ENCODE peak calls at places on chromosomes 13 and 19, in seven cellular contexts. W, Z, L, P, T, U and M are unnamed samples.
A peak's percentile ranks its signal among the peaks of the same experiment; 100 is the strongest.

GRCh38 chr13:57666554-57666953 is 35.0 kb downstream of the PCDH17 start:
- DNase-seq in L (peak; percentile 12), W (no peak), T (no peak), P (no peak), Z (no peak), U (no peak), M (no peak)

GRCh38 chr13:31860002-31860401 is 120.7 kb downstream of the RXFP2 start:
- DNase-seq in L (no peak), P (no peak), U (no peak), T (no peak), W (no peak), Z (no peak), M (no peak)

GRCh38 chr19:55253842-55254624 is 4.8 kb downstream of the PPP6R1 start:
- DNase-seq in L (no peak), Z (no peak), P (no peak), W (no peak), U (no peak), T (no peak), M (peak; percentile 84)

GRCh38 chr13:60020288-60020687 is 143.4 kb downstream of the DIAPH3 start:
- DNase-seq in U (no peak), T (no peak), W (no peak), P (no peak), L (no peak), Z (no peak), M (no peak)

GRCh38 chr19:31110331-31110730 is 238.9 kb downstream of the TSHZ3 start:
- DNase-seq in Z (no peak), L (peak; percentile 61), U (no peak), W (peak; percentile 13), P (no peak), T (no peak), M (no peak)

GRCh38 chr19:57583521-57584416 is at the start of gene ZIK1:
- DNase-seq in Z (no peak), W (peak; percentile 76), P (peak; percentile 69), L (peak; percentile 99), T (peak; percentile 93), U (peak; percentile 49), M (peak; percentile 95)

GRCh38 chr13:50323440-50324070 is 308.3 kb downstream of the KCNRG start:
- DNase-seq in W (no peak), U (no peak), L (no peak), Z (no peak), P (no peak), T (no peak), M (no peak)

GRCh38 chr13:92317066-92317465 is 909.5 kb upstream of the GPC6 start:
- DNase-seq in T (no peak), Z (no peak), L (no peak), W (no peak), P (no peak), U (no peak), M (no peak)

GRCh38 chr19:33386361-33386858 is 12.9 kb downstream of the CEBPG start:
- DNase-seq in Z (no peak), U (no peak), P (no peak), W (no peak), L (no peak), T (peak; percentile 29), M (no peak)

GRCh38 chr19:5316138-5316537 is 24.5 kb downstream of the PTPRS start:
- DNase-seq in W (no peak), T (no peak), U (no peak), Z (no peak), L (no peak), P (no peak), M (no peak)

GRCh38 chr19:5312058-5312457 is 28.6 kb downstream of the PTPRS start:
- DNase-seq in P (no peak), W (no peak), L (no peak), T (no peak), Z (no peak), U (no peak), M (no peak)

GRCh38 chr19:5313307-5313706 is 27.3 kb downstream of the PTPRS start:
- DNase-seq in P (no peak), L (no peak), T (no peak), U (no peak), Z (no peak), W (no peak), M (no peak)

GRCh38 chr19:5314907-5315298 is 25.7 kb downstream of the PTPRS start:
- DNase-seq in P (no peak), Z (no peak), W (no peak), L (no peak), U (no peak), T (no peak), M (no peak)

DNA sequence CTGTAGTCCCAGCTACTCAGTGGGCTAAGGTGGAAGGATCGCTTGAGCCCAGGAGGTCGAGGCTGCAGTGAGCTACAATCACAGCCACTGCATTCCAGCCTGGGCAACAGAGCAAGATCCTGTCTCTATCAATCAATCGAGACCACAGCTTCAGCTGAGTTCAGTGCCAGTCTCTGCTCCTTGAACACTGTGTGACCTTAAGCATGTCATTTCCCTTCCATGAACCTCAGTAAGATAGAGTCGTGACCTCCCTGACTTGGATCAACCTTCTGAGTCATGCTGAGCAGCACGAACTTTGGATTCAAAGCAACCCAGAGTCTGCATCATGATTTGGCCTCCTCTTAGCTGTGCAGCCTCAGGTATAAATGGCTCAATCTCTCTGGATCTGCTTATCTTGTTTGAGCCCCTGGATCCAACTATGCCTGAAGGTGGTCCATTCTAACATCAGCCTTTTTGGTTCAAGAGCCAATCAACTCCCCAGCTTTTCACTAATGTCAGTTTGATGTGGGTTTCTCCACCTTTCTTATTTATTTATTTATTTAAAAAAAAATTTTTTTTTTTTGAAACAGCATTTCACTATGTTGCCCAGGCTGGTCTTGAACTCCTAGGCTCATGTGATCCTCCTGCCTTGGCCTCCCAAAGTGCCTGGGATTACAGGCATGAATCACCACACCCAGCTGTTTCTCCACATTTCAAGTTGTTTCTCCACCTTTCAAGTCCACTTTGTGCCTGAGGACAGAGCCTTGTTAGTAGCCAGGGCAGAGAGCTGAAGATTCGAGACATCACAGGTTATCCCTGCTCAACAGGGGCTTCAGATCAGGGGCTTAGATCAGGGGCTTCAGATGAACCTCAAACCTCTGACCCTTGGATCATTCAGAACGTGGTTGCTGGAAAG is 26.4 kb downstream of the PTPRS start:
- DNase-seq in U (no peak), Z (peak; percentile 63), T (peak; percentile 27), L (no peak), P (no peak), W (no peak), M (no peak)
- TF ChIP-seq CTCF in U (no peak), Z (no peak), T (no peak), L (no peak), P (no peak), W (no peak), M (no peak)

GRCh38 chr19:19120308-19121156 is 17.7 kb downstream of the TMEM161A start:
- DNase-seq in Z (no peak), L (peak; percentile 97), P (no peak), W (peak; percentile 82), U (no peak), T (peak; percentile 78), M (no peak)

GRCh38 chr19:19119325-19120237 is 18.7 kb downstream of the TMEM161A start:
- DNase-seq in U (no peak), W (no peak), L (no peak), Z (no peak), T (no peak), P (no peak), M (no peak)

GRCh38 chr19:19113040-19113541 is 25.2 kb downstream of the TMEM161A start:
- DNase-seq in T (no peak), W (no peak), U (no peak), P (no peak), L (peak; percentile 64), Z (no peak), M (no peak)

GRCh38 chr19:19111967-19112580 is 26.2 kb downstream of the TMEM161A start:
- DNase-seq in Z (no peak), T (no peak), P (no peak), L (no peak), W (no peak), U (no peak), M (no peak)

DNA sequence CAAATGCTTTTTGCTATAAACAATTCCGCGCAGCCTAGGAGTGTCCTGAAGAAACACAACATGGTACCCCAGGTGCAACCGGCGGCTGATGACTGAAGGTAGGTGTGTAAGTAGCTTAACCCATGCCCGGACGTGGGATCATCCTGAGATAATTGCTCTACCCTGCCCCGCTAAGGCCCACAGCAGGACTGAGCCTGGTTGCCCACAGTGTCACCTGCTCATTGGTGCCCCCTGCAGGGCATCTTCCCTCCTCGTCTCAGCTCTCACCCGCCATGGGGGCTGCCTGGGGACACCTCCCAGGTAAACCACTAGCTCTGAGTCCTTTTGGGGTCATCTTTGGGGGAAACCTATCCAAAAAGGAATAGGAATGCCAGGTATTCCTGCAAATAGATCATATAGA is 22.3 kb downstream of the TMEM161A start:
- DNase-seq in P (no peak), W (peak; percentile 74), L (peak; percentile 72), Z (no peak), U (peak; percentile 14), T (peak; percentile 71), M (peak; percentile 79)
- TF ChIP-seq CTCF in P (peak; percentile 12), W (peak; percentile 58), L (peak; percentile 63), Z (peak; percentile 27), U (peak; percentile 70), T (peak; percentile 29), M (peak; percentile 58)

GRCh38 chr19:2338751-2339643 is 10.5 kb downstream of the SPPL2B start:
- DNase-seq in Z (no peak), P (no peak), T (no peak), U (no peak), W (no peak), L (no peak), M (no peak)

GRCh38 chr19:2338055-2338615 is 9.7 kb downstream of the SPPL2B start:
- DNase-seq in P (no peak), W (no peak), Z (no peak), U (no peak), L (no peak), T (no peak), M (no peak)

GRCh38 chr19:2335848-2336247 is 7.4 kb downstream of the SPPL2B start:
- DNase-seq in W (no peak), T (no peak), U (no peak), Z (no peak), P (no peak), L (no peak), M (no peak)

GRCh38 chr19:2336528-2337328 is 8.2 kb downstream of the SPPL2B start:
- DNase-seq in T (no peak), P (no peak), W (no peak), Z (no peak), L (no peak), U (no peak), M (no peak)

GRCh38 chr19:2337329-2337707 is 8.8 kb downstream of the SPPL2B start:
- DNase-seq in L (peak; percentile 83), U (no peak), W (no peak), P (no peak), Z (no peak), T (peak; percentile 39), M (no peak)
- TF ChIP-seq CTCF in L (peak; percentile 40), U (no peak), W (peak; percentile 52), P (peak; percentile 30), Z (no peak), T (no peak), M (no peak)

DNA sequence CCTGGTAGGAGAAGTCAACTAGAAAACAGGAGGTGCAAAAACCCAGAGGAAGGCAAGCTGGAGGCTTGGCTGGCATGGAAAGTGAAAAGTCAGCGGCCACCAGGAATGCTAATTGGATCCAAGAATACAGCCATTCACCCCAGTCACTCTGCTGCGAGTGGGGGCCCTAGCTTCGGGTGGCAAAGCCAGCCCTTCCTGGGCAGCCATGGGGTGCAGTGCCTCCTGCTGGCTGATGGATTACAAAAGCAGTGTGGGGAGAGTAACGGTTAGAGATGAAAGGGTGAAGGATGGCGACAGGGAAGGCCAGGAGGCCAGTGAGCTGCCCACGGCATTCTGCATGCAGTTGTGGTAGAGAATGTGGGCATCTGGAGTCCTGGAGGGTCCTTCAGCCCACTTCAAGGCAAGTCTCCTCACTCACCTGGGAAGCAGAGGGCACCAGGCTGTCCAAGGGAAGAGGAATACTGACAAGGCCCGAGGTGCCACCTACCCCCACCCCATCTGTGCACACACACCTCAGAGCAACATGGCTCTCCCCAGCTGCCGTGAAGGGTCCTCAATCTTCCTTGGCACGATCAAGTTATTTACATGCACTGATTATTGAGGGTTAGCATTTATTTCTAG is 20.3 kb upstream of the EPHX3 start:
- DNase-seq in U (no peak), W (peak; percentile 32), Z (no peak), P (no peak), T (no peak), L (peak; percentile 55), M (no peak)
- TF ChIP-seq CTCF in U (peak; percentile 60), W (peak; percentile 23), Z (peak; percentile 32), P (peak; percentile 38), T (no peak), L (peak; percentile 52), M (peak; percentile 19)